ENCODE peak calls at places on chromosomes 7 and 10, in ten cellular contexts. One of them, this sample, is unnamed.

GRCh38 chr10:3622845-3623621 is 162.0 kb downstream of the KLF6 start:
- DNase-seq in stomach: no peak
- DNase-seq in choroid plexus epithelial cell: peak
- DNase-seq in T-helper 9 cell: no peak
- DNase-seq in activated effector memory CD4-positive, alpha-beta T cell treated with anti-CD3 and anti-CD28 coated beads, Interleukin-2, amount 50 U/mL, for 16 hours: no peak
- DNase-seq in NCI-H1092 treated with DMSO at 0.1 percent for 48 hours: no peak
- DNase-seq in activated CD4-positive, alpha-beta T cell treated with anti-CD3 and anti-CD28 coated beads, Interleukin-2, amount 50 U/mL, for 24 hours: peak
- DNase-seq in AG20443: no peak
- DNase-seq in NCI-H1417: no peak
- DNase-seq in T-helper 2 cell: no peak
- DNase-seq in this sample: no peak

GRCh38 chr7:22723171-22723601 is 3.8 kb upstream of the IL6 start:
- DNase-seq in stomach: peak
- DNase-seq in choroid plexus epithelial cell: peak
- DNase-seq in T-helper 9 cell: no peak
- DNase-seq in activated effector memory CD4-positive, alpha-beta T cell treated with anti-CD3 and anti-CD28 coated beads, Interleukin-2, amount 50 U/mL, for 16 hours: no peak
- DNase-seq in NCI-H1092 treated with DMSO at 0.1 percent for 48 hours: no peak
- DNase-seq in activated CD4-positive, alpha-beta T cell treated with anti-CD3 and anti-CD28 coated beads, Interleukin-2, amount 50 U/mL, for 24 hours: no peak
- DNase-seq in AG20443: peak
- DNase-seq in NCI-H1417: no peak
- DNase-seq in T-helper 2 cell: no peak
- DNase-seq in this sample: no peak

GRCh38 chr7:48147078-48147591 is 24.1 kb upstream of the ABCA13 start:
- DNase-seq in stomach: no peak
- DNase-seq in choroid plexus epithelial cell: no peak
- DNase-seq in T-helper 9 cell: no peak
- DNase-seq in activated effector memory CD4-positive, alpha-beta T cell treated with anti-CD3 and anti-CD28 coated beads, Interleukin-2, amount 50 U/mL, for 16 hours: no peak
- DNase-seq in NCI-H1092 treated with DMSO at 0.1 percent for 48 hours: no peak
- DNase-seq in activated CD4-positive, alpha-beta T cell treated with anti-CD3 and anti-CD28 coated beads, Interleukin-2, amount 50 U/mL, for 24 hours: no peak
- DNase-seq in AG20443: no peak
- DNase-seq in NCI-H1417: no peak
- DNase-seq in T-helper 2 cell: no peak
- DNase-seq in this sample: no peak

GRCh38 chr7:78558571-78558970 is 760.0 kb downstream of the PHTF2 start:
- DNase-seq in stomach: no peak
- DNase-seq in choroid plexus epithelial cell: no peak
- DNase-seq in T-helper 9 cell: no peak
- DNase-seq in activated effector memory CD4-positive, alpha-beta T cell treated with anti-CD3 and anti-CD28 coated beads, Interleukin-2, amount 50 U/mL, for 16 hours: no peak
- DNase-seq in NCI-H1092 treated with DMSO at 0.1 percent for 48 hours: no peak
- DNase-seq in activated CD4-positive, alpha-beta T cell treated with anti-CD3 and anti-CD28 coated beads, Interleukin-2, amount 50 U/mL, for 24 hours: no peak
- DNase-seq in AG20443: no peak
- DNase-seq in NCI-H1417: no peak
- DNase-seq in T-helper 2 cell: no peak
- DNase-seq in this sample: no peak

GRCh38 chr10:59654007-59654406 is 55.6 kb downstream of the SLC16A9 start:
- DNase-seq in stomach: no peak
- DNase-seq in choroid plexus epithelial cell: peak
- DNase-seq in T-helper 9 cell: no peak
- DNase-seq in activated effector memory CD4-positive, alpha-beta T cell treated with anti-CD3 and anti-CD28 coated beads, Interleukin-2, amount 50 U/mL, for 16 hours: no peak
- DNase-seq in NCI-H1092 treated with DMSO at 0.1 percent for 48 hours: no peak
- DNase-seq in activated CD4-positive, alpha-beta T cell treated with anti-CD3 and anti-CD28 coated beads, Interleukin-2, amount 50 U/mL, for 24 hours: no peak
- DNase-seq in AG20443: no peak
- DNase-seq in NCI-H1417: no peak
- DNase-seq in T-helper 2 cell: no peak
- DNase-seq in this sample: no peak

GRCh38 chr7:144941127-144941526 is 105.3 kb upstream of the TPK1 start:
- DNase-seq in stomach: no peak
- DNase-seq in choroid plexus epithelial cell: no peak
- DNase-seq in T-helper 9 cell: no peak
- DNase-seq in activated effector memory CD4-positive, alpha-beta T cell treated with anti-CD3 and anti-CD28 coated beads, Interleukin-2, amount 50 U/mL, for 16 hours: no peak
- DNase-seq in NCI-H1092 treated with DMSO at 0.1 percent for 48 hours: no peak
- DNase-seq in activated CD4-positive, alpha-beta T cell treated with anti-CD3 and anti-CD28 coated beads, Interleukin-2, amount 50 U/mL, for 24 hours: no peak
- DNase-seq in AG20443: no peak
- DNase-seq in NCI-H1417: peak
- DNase-seq in T-helper 2 cell: no peak
- DNase-seq in this sample: no peak

GRCh38 chr7:70408477-70408876 is 723.5 kb upstream of the GALNT17 start:
- DNase-seq in stomach: no peak
- DNase-seq in choroid plexus epithelial cell: no peak
- DNase-seq in T-helper 9 cell: no peak
- DNase-seq in activated effector memory CD4-positive, alpha-beta T cell treated with anti-CD3 and anti-CD28 coated beads, Interleukin-2, amount 50 U/mL, for 16 hours: no peak
- DNase-seq in NCI-H1092 treated with DMSO at 0.1 percent for 48 hours: no peak
- DNase-seq in activated CD4-positive, alpha-beta T cell treated with anti-CD3 and anti-CD28 coated beads, Interleukin-2, amount 50 U/mL, for 24 hours: no peak
- DNase-seq in AG20443: no peak
- DNase-seq in NCI-H1417: peak
- DNase-seq in T-helper 2 cell: no peak
- DNase-seq in this sample: no peak

GRCh38 chr7:55409474-55410225 is 44.5 kb downstream of the LANCL2 start:
- DNase-seq in stomach: no peak
- DNase-seq in choroid plexus epithelial cell: no peak
- DNase-seq in T-helper 9 cell: no peak
- DNase-seq in activated effector memory CD4-positive, alpha-beta T cell treated with anti-CD3 and anti-CD28 coated beads, Interleukin-2, amount 50 U/mL, for 16 hours: no peak
- DNase-seq in NCI-H1092 treated with DMSO at 0.1 percent for 48 hours: peak
- DNase-seq in activated CD4-positive, alpha-beta T cell treated with anti-CD3 and anti-CD28 coated beads, Interleukin-2, amount 50 U/mL, for 24 hours: no peak
- DNase-seq in AG20443: peak
- DNase-seq in NCI-H1417: no peak
- DNase-seq in T-helper 2 cell: no peak
- DNase-seq in this sample: no peak

GRCh38 chr7:93161181-93161762 is 13.1 kb upstream of the SAMD9L start:
- DNase-seq in stomach: no peak
- DNase-seq in choroid plexus epithelial cell: no peak
- DNase-seq in T-helper 9 cell: no peak
- DNase-seq in activated effector memory CD4-positive, alpha-beta T cell treated with anti-CD3 and anti-CD28 coated beads, Interleukin-2, amount 50 U/mL, for 16 hours: no peak
- DNase-seq in NCI-H1092 treated with DMSO at 0.1 percent for 48 hours: no peak
- DNase-seq in activated CD4-positive, alpha-beta T cell treated with anti-CD3 and anti-CD28 coated beads, Interleukin-2, amount 50 U/mL, for 24 hours: no peak
- DNase-seq in AG20443: no peak
- DNase-seq in NCI-H1417: no peak
- DNase-seq in T-helper 2 cell: no peak
- DNase-seq in this sample: no peak

GRCh38 chr7:138838166-138838565 is 40.2 kb upstream of the ATP6V0A4 start:
- DNase-seq in stomach: no peak
- DNase-seq in choroid plexus epithelial cell: no peak
- DNase-seq in T-helper 9 cell: no peak
- DNase-seq in activated effector memory CD4-positive, alpha-beta T cell treated with anti-CD3 and anti-CD28 coated beads, Interleukin-2, amount 50 U/mL, for 16 hours: no peak
- DNase-seq in NCI-H1092 treated with DMSO at 0.1 percent for 48 hours: peak
- DNase-seq in activated CD4-positive, alpha-beta T cell treated with anti-CD3 and anti-CD28 coated beads, Interleukin-2, amount 50 U/mL, for 24 hours: no peak
- DNase-seq in AG20443: no peak
- DNase-seq in NCI-H1417: no peak
- DNase-seq in T-helper 2 cell: no peak
- DNase-seq in this sample: no peak

GRCh38 chr7:92076509-92076908 is 57.8 kb downstream of the CYP51A1 start:
- DNase-seq in stomach: no peak
- DNase-seq in choroid plexus epithelial cell: no peak
- DNase-seq in T-helper 9 cell: no peak
- DNase-seq in activated effector memory CD4-positive, alpha-beta T cell treated with anti-CD3 and anti-CD28 coated beads, Interleukin-2, amount 50 U/mL, for 16 hours: no peak
- DNase-seq in NCI-H1092 treated with DMSO at 0.1 percent for 48 hours: no peak
- DNase-seq in activated CD4-positive, alpha-beta T cell treated with anti-CD3 and anti-CD28 coated beads, Interleukin-2, amount 50 U/mL, for 24 hours: no peak
- DNase-seq in AG20443: no peak
- DNase-seq in NCI-H1417: no peak
- DNase-seq in T-helper 2 cell: no peak
- DNase-seq in this sample: no peak

GRCh38 chr7:127396184-127396583 is 3.7 kb upstream of the ZNF800 start:
- DNase-seq in stomach: no peak
- DNase-seq in choroid plexus epithelial cell: peak
- DNase-seq in T-helper 9 cell: no peak
- DNase-seq in activated effector memory CD4-positive, alpha-beta T cell treated with anti-CD3 and anti-CD28 coated beads, Interleukin-2, amount 50 U/mL, for 16 hours: no peak
- DNase-seq in NCI-H1092 treated with DMSO at 0.1 percent for 48 hours: no peak
- DNase-seq in activated CD4-positive, alpha-beta T cell treated with anti-CD3 and anti-CD28 coated beads, Interleukin-2, amount 50 U/mL, for 24 hours: no peak
- DNase-seq in AG20443: no peak
- DNase-seq in NCI-H1417: no peak
- DNase-seq in T-helper 2 cell: no peak
- DNase-seq in this sample: no peak

GRCh38 chr7:98643232-98643985 is 26.3 kb downstream of the NPTX2 start:
- DNase-seq in stomach: no peak
- DNase-seq in choroid plexus epithelial cell: no peak
- DNase-seq in T-helper 9 cell: no peak
- DNase-seq in activated effector memory CD4-positive, alpha-beta T cell treated with anti-CD3 and anti-CD28 coated beads, Interleukin-2, amount 50 U/mL, for 16 hours: no peak
- DNase-seq in NCI-H1092 treated with DMSO at 0.1 percent for 48 hours: no peak
- DNase-seq in activated CD4-positive, alpha-beta T cell treated with anti-CD3 and anti-CD28 coated beads, Interleukin-2, amount 50 U/mL, for 24 hours: no peak
- DNase-seq in AG20443: no peak
- DNase-seq in NCI-H1417: no peak
- DNase-seq in T-helper 2 cell: no peak
- DNase-seq in this sample: no peak

GRCh38 chr7:149831730-149832219 is 6.4 kb upstream of the ZNF862 start:
- DNase-seq in stomach: no peak
- DNase-seq in choroid plexus epithelial cell: no peak
- DNase-seq in T-helper 9 cell: no peak
- DNase-seq in activated effector memory CD4-positive, alpha-beta T cell treated with anti-CD3 and anti-CD28 coated beads, Interleukin-2, amount 50 U/mL, for 16 hours: no peak
- DNase-seq in NCI-H1092 treated with DMSO at 0.1 percent for 48 hours: no peak
- DNase-seq in activated CD4-positive, alpha-beta T cell treated with anti-CD3 and anti-CD28 coated beads, Interleukin-2, amount 50 U/mL, for 24 hours: no peak
- DNase-seq in AG20443: no peak
- DNase-seq in NCI-H1417: no peak
- DNase-seq in T-helper 2 cell: no peak
- DNase-seq in this sample: no peak

GRCh38 chr7:101118856-101119255 is 8.0 kb upstream of the SERPINE1 start:
- DNase-seq in stomach: no peak
- DNase-seq in choroid plexus epithelial cell: no peak
- DNase-seq in T-helper 9 cell: no peak
- DNase-seq in activated effector memory CD4-positive, alpha-beta T cell treated with anti-CD3 and anti-CD28 coated beads, Interleukin-2, amount 50 U/mL, for 16 hours: no peak
- DNase-seq in NCI-H1092 treated with DMSO at 0.1 percent for 48 hours: no peak
- DNase-seq in activated CD4-positive, alpha-beta T cell treated with anti-CD3 and anti-CD28 coated beads, Interleukin-2, amount 50 U/mL, for 24 hours: no peak
- DNase-seq in AG20443: no peak
- DNase-seq in NCI-H1417: no peak
- DNase-seq in T-helper 2 cell: no peak
- DNase-seq in this sample: no peak

GRCh38 chr7:936131-937054 is 18.1 kb downstream of the ADAP1 start:
- DNase-seq in stomach: no peak
- DNase-seq in choroid plexus epithelial cell: peak
- DNase-seq in T-helper 9 cell: no peak
- DNase-seq in activated effector memory CD4-positive, alpha-beta T cell treated with anti-CD3 and anti-CD28 coated beads, Interleukin-2, amount 50 U/mL, for 16 hours: peak
- DNase-seq in NCI-H1092 treated with DMSO at 0.1 percent for 48 hours: no peak
- DNase-seq in activated CD4-positive, alpha-beta T cell treated with anti-CD3 and anti-CD28 coated beads, Interleukin-2, amount 50 U/mL, for 24 hours: no peak
- DNase-seq in AG20443: no peak
- DNase-seq in NCI-H1417: no peak
- DNase-seq in T-helper 2 cell: no peak
- DNase-seq in this sample: no peak

GRCh38 chr7:48246073-48246472 is 74.8 kb downstream of the ABCA13 start:
- DNase-seq in stomach: no peak
- DNase-seq in choroid plexus epithelial cell: peak
- DNase-seq in T-helper 9 cell: no peak
- DNase-seq in activated effector memory CD4-positive, alpha-beta T cell treated with anti-CD3 and anti-CD28 coated beads, Interleukin-2, amount 50 U/mL, for 16 hours: no peak
- DNase-seq in NCI-H1092 treated with DMSO at 0.1 percent for 48 hours: no peak
- DNase-seq in activated CD4-positive, alpha-beta T cell treated with anti-CD3 and anti-CD28 coated beads, Interleukin-2, amount 50 U/mL, for 24 hours: no peak
- DNase-seq in AG20443: peak
- DNase-seq in NCI-H1417: no peak
- DNase-seq in T-helper 2 cell: no peak
- DNase-seq in this sample: no peak

GRCh38 chr7:3537210-3537875 is 236.3 kb downstream of the SDK1 start:
- DNase-seq in stomach: no peak
- DNase-seq in choroid plexus epithelial cell: peak
- DNase-seq in T-helper 9 cell: no peak
- DNase-seq in activated effector memory CD4-positive, alpha-beta T cell treated with anti-CD3 and anti-CD28 coated beads, Interleukin-2, amount 50 U/mL, for 16 hours: no peak
- DNase-seq in NCI-H1092 treated with DMSO at 0.1 percent for 48 hours: no peak
- DNase-seq in activated CD4-positive, alpha-beta T cell treated with anti-CD3 and anti-CD28 coated beads, Interleukin-2, amount 50 U/mL, for 24 hours: no peak
- DNase-seq in AG20443: no peak
- DNase-seq in NCI-H1417: no peak
- DNase-seq in T-helper 2 cell: no peak
- DNase-seq in this sample: no peak

GRCh38 chr10:44774676-44775401 is 136.3 kb upstream of the TMEM72 start:
- DNase-seq in stomach: no peak
- DNase-seq in choroid plexus epithelial cell: peak
- DNase-seq in T-helper 9 cell: no peak
- DNase-seq in activated effector memory CD4-positive, alpha-beta T cell treated with anti-CD3 and anti-CD28 coated beads, Interleukin-2, amount 50 U/mL, for 16 hours: no peak
- DNase-seq in NCI-H1092 treated with DMSO at 0.1 percent for 48 hours: no peak
- DNase-seq in activated CD4-positive, alpha-beta T cell treated with anti-CD3 and anti-CD28 coated beads, Interleukin-2, amount 50 U/mL, for 24 hours: no peak
- DNase-seq in AG20443: peak
- DNase-seq in NCI-H1417: no peak
- DNase-seq in T-helper 2 cell: no peak
- DNase-seq in this sample: no peak

GRCh38 chr10:24385776-24386175 is 176.8 kb downstream of the KIAA1217 start:
- DNase-seq in stomach: no peak
- DNase-seq in choroid plexus epithelial cell: peak
- DNase-seq in T-helper 9 cell: no peak
- DNase-seq in activated effector memory CD4-positive, alpha-beta T cell treated with anti-CD3 and anti-CD28 coated beads, Interleukin-2, amount 50 U/mL, for 16 hours: no peak
- DNase-seq in NCI-H1092 treated with DMSO at 0.1 percent for 48 hours: no peak
- DNase-seq in activated CD4-positive, alpha-beta T cell treated with anti-CD3 and anti-CD28 coated beads, Interleukin-2, amount 50 U/mL, for 24 hours: no peak
- DNase-seq in AG20443: no peak
- DNase-seq in NCI-H1417: no peak
- DNase-seq in T-helper 2 cell: no peak
- DNase-seq in this sample: no peak

GRCh38 chr10:132199268-132199853 is 12.6 kb downstream of the DPYSL4 start:
- DNase-seq in stomach: no peak
- DNase-seq in choroid plexus epithelial cell: no peak
- DNase-seq in T-helper 9 cell: no peak
- DNase-seq in activated effector memory CD4-positive, alpha-beta T cell treated with anti-CD3 and anti-CD28 coated beads, Interleukin-2, amount 50 U/mL, for 16 hours: no peak
- DNase-seq in NCI-H1092 treated with DMSO at 0.1 percent for 48 hours: no peak
- DNase-seq in activated CD4-positive, alpha-beta T cell treated with anti-CD3 and anti-CD28 coated beads, Interleukin-2, amount 50 U/mL, for 24 hours: no peak
- DNase-seq in AG20443: no peak
- DNase-seq in NCI-H1417: no peak
- DNase-seq in T-helper 2 cell: no peak
- DNase-seq in this sample: no peak

GRCh38 chr7:16711730-16712129 is 41.8 kb upstream of the TSPAN13 start:
- DNase-seq in stomach: no peak
- DNase-seq in choroid plexus epithelial cell: no peak
- DNase-seq in T-helper 9 cell: no peak
- DNase-seq in activated effector memory CD4-positive, alpha-beta T cell treated with anti-CD3 and anti-CD28 coated beads, Interleukin-2, amount 50 U/mL, for 16 hours: no peak
- DNase-seq in NCI-H1092 treated with DMSO at 0.1 percent for 48 hours: no peak
- DNase-seq in activated CD4-positive, alpha-beta T cell treated with anti-CD3 and anti-CD28 coated beads, Interleukin-2, amount 50 U/mL, for 24 hours: no peak
- DNase-seq in AG20443: no peak
- DNase-seq in NCI-H1417: no peak
- DNase-seq in T-helper 2 cell: no peak
- DNase-seq in this sample: no peak

GRCh38 chr7:46256870-46257528 is 335.9 kb upstream of the IGFBP3 start:
- DNase-seq in stomach: no peak
- DNase-seq in choroid plexus epithelial cell: peak
- DNase-seq in T-helper 9 cell: no peak
- DNase-seq in activated effector memory CD4-positive, alpha-beta T cell treated with anti-CD3 and anti-CD28 coated beads, Interleukin-2, amount 50 U/mL, for 16 hours: no peak
- DNase-seq in NCI-H1092 treated with DMSO at 0.1 percent for 48 hours: no peak
- DNase-seq in activated CD4-positive, alpha-beta T cell treated with anti-CD3 and anti-CD28 coated beads, Interleukin-2, amount 50 U/mL, for 24 hours: no peak
- DNase-seq in AG20443: peak
- DNase-seq in NCI-H1417: no peak
- DNase-seq in T-helper 2 cell: no peak
- DNase-seq in this sample: no peak

GRCh38 chr10:21530616-21531015 is 3.4 kb upstream of the MLLT10 start:
- DNase-seq in stomach: no peak
- DNase-seq in choroid plexus epithelial cell: no peak
- DNase-seq in T-helper 9 cell: no peak
- DNase-seq in activated effector memory CD4-positive, alpha-beta T cell treated with anti-CD3 and anti-CD28 coated beads, Interleukin-2, amount 50 U/mL, for 16 hours: no peak
- DNase-seq in NCI-H1092 treated with DMSO at 0.1 percent for 48 hours: peak
- DNase-seq in activated CD4-positive, alpha-beta T cell treated with anti-CD3 and anti-CD28 coated beads, Interleukin-2, amount 50 U/mL, for 24 hours: no peak
- DNase-seq in AG20443: no peak
- DNase-seq in NCI-H1417: no peak
- DNase-seq in T-helper 2 cell: no peak
- DNase-seq in this sample: no peak

GRCh38 chr7:70756789-70757188 is 375.2 kb upstream of the GALNT17 start:
- DNase-seq in stomach: no peak
- DNase-seq in choroid plexus epithelial cell: no peak
- DNase-seq in T-helper 9 cell: no peak
- DNase-seq in activated effector memory CD4-positive, alpha-beta T cell treated with anti-CD3 and anti-CD28 coated beads, Interleukin-2, amount 50 U/mL, for 16 hours: no peak
- DNase-seq in NCI-H1092 treated with DMSO at 0.1 percent for 48 hours: no peak
- DNase-seq in activated CD4-positive, alpha-beta T cell treated with anti-CD3 and anti-CD28 coated beads, Interleukin-2, amount 50 U/mL, for 24 hours: no peak
- DNase-seq in AG20443: no peak
- DNase-seq in NCI-H1417: no peak
- DNase-seq in T-helper 2 cell: no peak
- DNase-seq in this sample: no peak

GRCh38 chr10:119543814-119544642 is 1.5 kb upstream of the RGS10 start:
- DNase-seq in stomach: no peak
- DNase-seq in choroid plexus epithelial cell: peak
- DNase-seq in T-helper 9 cell: no peak
- DNase-seq in activated effector memory CD4-positive, alpha-beta T cell treated with anti-CD3 and anti-CD28 coated beads, Interleukin-2, amount 50 U/mL, for 16 hours: peak
- DNase-seq in NCI-H1092 treated with DMSO at 0.1 percent for 48 hours: no peak
- DNase-seq in activated CD4-positive, alpha-beta T cell treated with anti-CD3 and anti-CD28 coated beads, Interleukin-2, amount 50 U/mL, for 24 hours: no peak
- DNase-seq in AG20443: peak
- DNase-seq in NCI-H1417: no peak
- DNase-seq in T-helper 2 cell: no peak
- DNase-seq in this sample: no peak

This sample was measured in activated naive CD8-positive, alpha-beta T cell treated with anti-CD3 and anti-CD28 coated beads, Interleukin-2, amount 50 U/mL, for 16 hours.